ENCODE peak calls at places on chromosomes 16 and 17, in six cellular contexts. One of them, this sample, is unnamed.

GRCh38 chr17:18258356-18259038 is at the start of gene FLII:
- DNase-seq in HEK293T: peak; percentile 58
- DNase-seq in stimulated activated CD4-positive, alpha-beta T cell treated with anti-CD3 and anti-CD28 coated beads, Interleukin-1b, Interleukin-23, amount 100 ng/mL, for 24 hours: peak; percentile 43
- DNase-seq in foreskin fibroblast: peak; percentile 78
- DNase-seq in activated CD4-positive, alpha-beta T cell treated with anti-CD3 and anti-CD28 coated beads for 24 hours: peak; percentile 44
- DNase-seq in activated naive CD4-positive, alpha-beta T cell: peak; percentile 40
- DNase-seq in this sample: no peak

GRCh38 chr16:86364653-86365380 is 145.5 kb upstream of the FOXF1 start:
- DNase-seq in HEK293T: no peak
- DNase-seq in stimulated activated CD4-positive, alpha-beta T cell treated with anti-CD3 and anti-CD28 coated beads, Interleukin-1b, Interleukin-23, amount 100 ng/mL, for 24 hours: no peak
- DNase-seq in foreskin fibroblast: no peak
- DNase-seq in activated CD4-positive, alpha-beta T cell treated with anti-CD3 and anti-CD28 coated beads for 24 hours: no peak
- DNase-seq in activated naive CD4-positive, alpha-beta T cell: no peak
- DNase-seq in this sample: no peak

GRCh38 chr16:15054357-15055140 is 1.3 kb downstream of the NTAN1 start:
- DNase-seq in HEK293T: no peak
- DNase-seq in stimulated activated CD4-positive, alpha-beta T cell treated with anti-CD3 and anti-CD28 coated beads, Interleukin-1b, Interleukin-23, amount 100 ng/mL, for 24 hours: no peak
- DNase-seq in foreskin fibroblast: no peak
- DNase-seq in activated CD4-positive, alpha-beta T cell treated with anti-CD3 and anti-CD28 coated beads for 24 hours: no peak
- DNase-seq in activated naive CD4-positive, alpha-beta T cell: no peak
- DNase-seq in this sample: no peak

GRCh38 chr17:18182978-18183333 is 672 bp upstream of the ALKBH5 start:
- DNase-seq in HEK293T: peak; percentile 55
- DNase-seq in stimulated activated CD4-positive, alpha-beta T cell treated with anti-CD3 and anti-CD28 coated beads, Interleukin-1b, Interleukin-23, amount 100 ng/mL, for 24 hours: peak; percentile 63
- DNase-seq in foreskin fibroblast: peak; percentile 93
- DNase-seq in activated CD4-positive, alpha-beta T cell treated with anti-CD3 and anti-CD28 coated beads for 24 hours: peak; percentile 69
- DNase-seq in activated naive CD4-positive, alpha-beta T cell: peak; percentile 74
- DNase-seq in this sample: peak; percentile 62

GRCh38 chr17:20120835-20121234 is 111.7 kb downstream of the SPECC1 start:
- DNase-seq in HEK293T: no peak
- DNase-seq in stimulated activated CD4-positive, alpha-beta T cell treated with anti-CD3 and anti-CD28 coated beads, Interleukin-1b, Interleukin-23, amount 100 ng/mL, for 24 hours: no peak
- DNase-seq in foreskin fibroblast: no peak
- DNase-seq in activated CD4-positive, alpha-beta T cell treated with anti-CD3 and anti-CD28 coated beads for 24 hours: no peak
- DNase-seq in activated naive CD4-positive, alpha-beta T cell: no peak
- DNase-seq in this sample: no peak

GRCh38 chr17:929547-929946 is 50.0 kb downstream of the NXN start:
- DNase-seq in HEK293T: no peak
- DNase-seq in stimulated activated CD4-positive, alpha-beta T cell treated with anti-CD3 and anti-CD28 coated beads, Interleukin-1b, Interleukin-23, amount 100 ng/mL, for 24 hours: no peak
- DNase-seq in foreskin fibroblast: peak; percentile 18
- DNase-seq in activated CD4-positive, alpha-beta T cell treated with anti-CD3 and anti-CD28 coated beads for 24 hours: no peak
- DNase-seq in activated naive CD4-positive, alpha-beta T cell: no peak
- DNase-seq in this sample: no peak

GRCh38 chr17:13793951-13794350 is 192.2 kb upstream of the HS3ST3A1 start:
- DNase-seq in HEK293T: no peak
- DNase-seq in stimulated activated CD4-positive, alpha-beta T cell treated with anti-CD3 and anti-CD28 coated beads, Interleukin-1b, Interleukin-23, amount 100 ng/mL, for 24 hours: no peak
- DNase-seq in foreskin fibroblast: no peak
- DNase-seq in activated CD4-positive, alpha-beta T cell treated with anti-CD3 and anti-CD28 coated beads for 24 hours: no peak
- DNase-seq in activated naive CD4-positive, alpha-beta T cell: no peak
- DNase-seq in this sample: no peak

GRCh38 chr16:75282811-75283281 is 31.4 kb upstream of the BCAR1 start:
- DNase-seq in HEK293T: no peak
- DNase-seq in stimulated activated CD4-positive, alpha-beta T cell treated with anti-CD3 and anti-CD28 coated beads, Interleukin-1b, Interleukin-23, amount 100 ng/mL, for 24 hours: no peak
- DNase-seq in foreskin fibroblast: peak; percentile 66
- DNase-seq in activated CD4-positive, alpha-beta T cell treated with anti-CD3 and anti-CD28 coated beads for 24 hours: no peak
- DNase-seq in activated naive CD4-positive, alpha-beta T cell: no peak
- DNase-seq in this sample: no peak

GRCh38 chr16:51940183-51940582 is 606.8 kb downstream of the TOX3 start:
- DNase-seq in HEK293T: no peak
- DNase-seq in stimulated activated CD4-positive, alpha-beta T cell treated with anti-CD3 and anti-CD28 coated beads, Interleukin-1b, Interleukin-23, amount 100 ng/mL, for 24 hours: no peak
- DNase-seq in foreskin fibroblast: no peak
- DNase-seq in activated CD4-positive, alpha-beta T cell treated with anti-CD3 and anti-CD28 coated beads for 24 hours: no peak
- DNase-seq in activated naive CD4-positive, alpha-beta T cell: no peak
- DNase-seq in this sample: no peak

GRCh38 chr17:44417553-44417952 is 28.1 kb upstream of the ITGA2B start:
- DNase-seq in HEK293T: no peak
- DNase-seq in stimulated activated CD4-positive, alpha-beta T cell treated with anti-CD3 and anti-CD28 coated beads, Interleukin-1b, Interleukin-23, amount 100 ng/mL, for 24 hours: no peak
- DNase-seq in foreskin fibroblast: peak; percentile 78
- DNase-seq in activated CD4-positive, alpha-beta T cell treated with anti-CD3 and anti-CD28 coated beads for 24 hours: no peak
- DNase-seq in activated naive CD4-positive, alpha-beta T cell: no peak
- DNase-seq in this sample: no peak

GRCh38 chr17:41975099-41976083 is 8.8 kb downstream of the CNP start:
- DNase-seq in HEK293T: no peak
- DNase-seq in stimulated activated CD4-positive, alpha-beta T cell treated with anti-CD3 and anti-CD28 coated beads, Interleukin-1b, Interleukin-23, amount 100 ng/mL, for 24 hours: no peak
- DNase-seq in foreskin fibroblast: peak; percentile 83
- DNase-seq in activated CD4-positive, alpha-beta T cell treated with anti-CD3 and anti-CD28 coated beads for 24 hours: no peak
- DNase-seq in activated naive CD4-positive, alpha-beta T cell: no peak
- DNase-seq in this sample: no peak

GRCh38 chr16:1712791-1713261 is 6.8 kb downstream of the MAPK8IP3 start:
- DNase-seq in HEK293T: no peak
- DNase-seq in stimulated activated CD4-positive, alpha-beta T cell treated with anti-CD3 and anti-CD28 coated beads, Interleukin-1b, Interleukin-23, amount 100 ng/mL, for 24 hours: no peak
- DNase-seq in foreskin fibroblast: peak; percentile 46
- DNase-seq in activated CD4-positive, alpha-beta T cell treated with anti-CD3 and anti-CD28 coated beads for 24 hours: no peak
- DNase-seq in activated naive CD4-positive, alpha-beta T cell: no peak
- DNase-seq in this sample: no peak

GRCh38 chr17:58530655-58531054 is 16.2 kb upstream of the MTMR4 start:
- DNase-seq in HEK293T: no peak
- DNase-seq in stimulated activated CD4-positive, alpha-beta T cell treated with anti-CD3 and anti-CD28 coated beads, Interleukin-1b, Interleukin-23, amount 100 ng/mL, for 24 hours: no peak
- DNase-seq in foreskin fibroblast: no peak
- DNase-seq in activated CD4-positive, alpha-beta T cell treated with anti-CD3 and anti-CD28 coated beads for 24 hours: no peak
- DNase-seq in activated naive CD4-positive, alpha-beta T cell: no peak
- DNase-seq in this sample: no peak

GRCh38 chr17:80751070-80751459 is 206.4 kb downstream of the RPTOR start:
- DNase-seq in HEK293T: no peak
- DNase-seq in stimulated activated CD4-positive, alpha-beta T cell treated with anti-CD3 and anti-CD28 coated beads, Interleukin-1b, Interleukin-23, amount 100 ng/mL, for 24 hours: no peak
- DNase-seq in foreskin fibroblast: peak; percentile 78
- DNase-seq in activated CD4-positive, alpha-beta T cell treated with anti-CD3 and anti-CD28 coated beads for 24 hours: no peak
- DNase-seq in activated naive CD4-positive, alpha-beta T cell: no peak
- DNase-seq in this sample: no peak

GRCh38 chr17:63420868-63421680 is 25.0 kb downstream of the CYB561 start:
- DNase-seq in HEK293T: no peak
- DNase-seq in stimulated activated CD4-positive, alpha-beta T cell treated with anti-CD3 and anti-CD28 coated beads, Interleukin-1b, Interleukin-23, amount 100 ng/mL, for 24 hours: no peak
- DNase-seq in foreskin fibroblast: no peak
- DNase-seq in activated CD4-positive, alpha-beta T cell treated with anti-CD3 and anti-CD28 coated beads for 24 hours: no peak
- DNase-seq in activated naive CD4-positive, alpha-beta T cell: no peak
- DNase-seq in this sample: no peak

GRCh38 chr16:30680326-30680725 is 18.6 kb upstream of the SRCAP start:
- DNase-seq in HEK293T: no peak
- DNase-seq in stimulated activated CD4-positive, alpha-beta T cell treated with anti-CD3 and anti-CD28 coated beads, Interleukin-1b, Interleukin-23, amount 100 ng/mL, for 24 hours: no peak
- DNase-seq in foreskin fibroblast: no peak
- DNase-seq in activated CD4-positive, alpha-beta T cell treated with anti-CD3 and anti-CD28 coated beads for 24 hours: no peak
- DNase-seq in activated naive CD4-positive, alpha-beta T cell: no peak
- DNase-seq in this sample: no peak

GRCh38 chr16:7361416-7362129 is 28.9 kb downstream of the RBFOX1 start:
- DNase-seq in HEK293T: no peak
- DNase-seq in stimulated activated CD4-positive, alpha-beta T cell treated with anti-CD3 and anti-CD28 coated beads, Interleukin-1b, Interleukin-23, amount 100 ng/mL, for 24 hours: no peak
- DNase-seq in foreskin fibroblast: no peak
- DNase-seq in activated CD4-positive, alpha-beta T cell treated with anti-CD3 and anti-CD28 coated beads for 24 hours: no peak
- DNase-seq in activated naive CD4-positive, alpha-beta T cell: no peak
- DNase-seq in this sample: no peak

GRCh38 chr17:30212750-30213149 is 22.7 kb downstream of the SLC6A4 start:
- DNase-seq in HEK293T: no peak
- DNase-seq in stimulated activated CD4-positive, alpha-beta T cell treated with anti-CD3 and anti-CD28 coated beads, Interleukin-1b, Interleukin-23, amount 100 ng/mL, for 24 hours: no peak
- DNase-seq in foreskin fibroblast: no peak
- DNase-seq in activated CD4-positive, alpha-beta T cell treated with anti-CD3 and anti-CD28 coated beads for 24 hours: no peak
- DNase-seq in activated naive CD4-positive, alpha-beta T cell: no peak
- DNase-seq in this sample: no peak

GRCh38 chr16:81035975-81036750 is 521 bp downstream of the ATMIN start:
- DNase-seq in HEK293T: peak; percentile 60
- DNase-seq in stimulated activated CD4-positive, alpha-beta T cell treated with anti-CD3 and anti-CD28 coated beads, Interleukin-1b, Interleukin-23, amount 100 ng/mL, for 24 hours: no peak
- DNase-seq in foreskin fibroblast: peak; percentile 52
- DNase-seq in activated CD4-positive, alpha-beta T cell treated with anti-CD3 and anti-CD28 coated beads for 24 hours: no peak
- DNase-seq in activated naive CD4-positive, alpha-beta T cell: peak; percentile 25
- DNase-seq in this sample: no peak

GRCh38 chr17:60269417-60269816 is 119.6 kb downstream of the CA4 start:
- DNase-seq in HEK293T: no peak
- DNase-seq in stimulated activated CD4-positive, alpha-beta T cell treated with anti-CD3 and anti-CD28 coated beads, Interleukin-1b, Interleukin-23, amount 100 ng/mL, for 24 hours: no peak
- DNase-seq in foreskin fibroblast: no peak
- DNase-seq in activated CD4-positive, alpha-beta T cell treated with anti-CD3 and anti-CD28 coated beads for 24 hours: no peak
- DNase-seq in activated naive CD4-positive, alpha-beta T cell: no peak
- DNase-seq in this sample: no peak

This sample was measured in omental fat pad.